ENCODE peak calls at places on chromosomes 12 and 14, in six cellular contexts. One of them, this sample, is unnamed.

GRCh38 chr14:105326891-105327694 is 12.5 kb downstream of the PACS2 start:
- DNase-seq in heart left ventricle: peak
- DNase-seq in astrocyte of the spinal cord: no peak
- DNase-seq in OCI-LY7: no peak
- DNase-seq in A549: no peak
- DNase-seq in K562: no peak
- DNase-seq in this sample: no peak

GRCh38 chr12:3683670-3684069 is 69.2 kb downstream of the CRACR2A start:
- DNase-seq in OCI-LY7: no peak
- DNase-seq in astrocyte of the spinal cord: peak
- DNase-seq in K562: peak
- DNase-seq in A549: no peak
- DNase-seq in heart left ventricle: no peak
- DNase-seq in this sample: no peak

GRCh38 chr14:102525213-102526143 is 15.9 kb upstream of the ANKRD9 start:
- DNase-seq in K562: peak
- DNase-seq in OCI-LY7: peak
- DNase-seq in astrocyte of the spinal cord: peak
- DNase-seq in heart left ventricle: no peak
- DNase-seq in A549: peak
- DNase-seq in this sample: peak

GRCh38 chr14:63956326-63956725 is 103.5 kb downstream of the SYNE2 start:
- DNase-seq in heart left ventricle: no peak
- DNase-seq in K562: no peak
- DNase-seq in OCI-LY7: no peak
- DNase-seq in astrocyte of the spinal cord: no peak
- DNase-seq in A549: no peak
- DNase-seq in this sample: no peak

GRCh38 chr14:54839681-54840080 is 62.9 kb downstream of the GCH1 start:
- DNase-seq in K562: no peak
- DNase-seq in A549: peak
- DNase-seq in OCI-LY7: no peak
- DNase-seq in heart left ventricle: no peak
- DNase-seq in astrocyte of the spinal cord: peak
- DNase-seq in this sample: no peak

GRCh38 chr14:52875707-52876106 is 75.1 kb downstream of the FERMT2 start:
- DNase-seq in OCI-LY7: no peak
- DNase-seq in A549: no peak
- DNase-seq in astrocyte of the spinal cord: no peak
- DNase-seq in heart left ventricle: no peak
- DNase-seq in K562: no peak
- DNase-seq in this sample: no peak

GRCh38 chr14:53265025-53265424 is 111.9 kb upstream of the DDHD1 start:
- DNase-seq in K562: no peak
- DNase-seq in A549: peak
- DNase-seq in OCI-LY7: no peak
- DNase-seq in astrocyte of the spinal cord: no peak
- DNase-seq in heart left ventricle: no peak
- DNase-seq in this sample: no peak

GRCh38 chr12:6451348-6452244 is at the start of gene TAPBPL:
- DNase-seq in astrocyte of the spinal cord: peak
- DNase-seq in OCI-LY7: peak
- DNase-seq in heart left ventricle: peak
- DNase-seq in K562: peak
- DNase-seq in A549: peak
- DNase-seq in this sample: peak

GRCh38 chr12:56385873-56386272 is 23.2 kb upstream of the APOF start:
- DNase-seq in astrocyte of the spinal cord: no peak
- DNase-seq in OCI-LY7: no peak
- DNase-seq in A549: no peak
- DNase-seq in heart left ventricle: no peak
- DNase-seq in K562: peak
- DNase-seq in this sample: no peak

GRCh38 chr12:106369624-106370346 is 12.2 kb downstream of the POLR3B start:
- DNase-seq in astrocyte of the spinal cord: peak
- DNase-seq in K562: no peak
- DNase-seq in A549: peak
- DNase-seq in heart left ventricle: no peak
- DNase-seq in OCI-LY7: no peak
- DNase-seq in this sample: no peak

GRCh38 chr12:66863276-66863675 is 184.4 kb upstream of the GRIP1 start:
- DNase-seq in OCI-LY7: no peak
- DNase-seq in A549: no peak
- DNase-seq in heart left ventricle: no peak
- DNase-seq in astrocyte of the spinal cord: no peak
- DNase-seq in K562: no peak
- DNase-seq in this sample: no peak

GRCh38 chr12:94100254-94100653 is 48.1 kb upstream of the PLXNC1 start:
- DNase-seq in heart left ventricle: no peak
- DNase-seq in A549: peak
- DNase-seq in OCI-LY7: no peak
- DNase-seq in K562: peak
- DNase-seq in astrocyte of the spinal cord: peak
- DNase-seq in this sample: peak

GRCh38 chr12:47855502-47855901 is 35.8 kb upstream of the HDAC7 start:
- DNase-seq in K562: no peak
- DNase-seq in OCI-LY7: no peak
- DNase-seq in heart left ventricle: no peak
- DNase-seq in A549: no peak
- DNase-seq in astrocyte of the spinal cord: no peak
- DNase-seq in this sample: no peak

GRCh38 chr12:3117628-3118027 is 40.4 kb downstream of the TSPAN9 start:
- DNase-seq in heart left ventricle: peak
- DNase-seq in K562: no peak
- DNase-seq in astrocyte of the spinal cord: peak
- DNase-seq in A549: no peak
- DNase-seq in OCI-LY7: no peak
- DNase-seq in this sample: no peak

GRCh38 chr12:106066051-106066705 is 72.6 kb downstream of the NUAK1 start:
- DNase-seq in A549: no peak
- DNase-seq in heart left ventricle: no peak
- DNase-seq in K562: no peak
- DNase-seq in OCI-LY7: no peak
- DNase-seq in astrocyte of the spinal cord: no peak
- DNase-seq in this sample: no peak

GRCh38 chr12:128069359-128069997 is 197.5 kb upstream of the TMEM132C start:
- DNase-seq in heart left ventricle: no peak
- DNase-seq in astrocyte of the spinal cord: peak
- DNase-seq in OCI-LY7: peak
- DNase-seq in K562: peak
- DNase-seq in A549: peak
- DNase-seq in this sample: peak

GRCh38 chr12:40730281-40730680 is 38.0 kb downstream of the CNTN1 start:
- DNase-seq in OCI-LY7: no peak
- DNase-seq in A549: no peak
- DNase-seq in heart left ventricle: no peak
- DNase-seq in K562: no peak
- DNase-seq in astrocyte of the spinal cord: no peak
- DNase-seq in this sample: no peak

GRCh38 chr14:69685716-69686115 is 74.3 kb downstream of the SUSD6 start:
- DNase-seq in A549: no peak
- DNase-seq in astrocyte of the spinal cord: peak
- DNase-seq in heart left ventricle: peak
- DNase-seq in OCI-LY7: no peak
- DNase-seq in K562: no peak
- DNase-seq in this sample: no peak

GRCh38 chr14:97412933-97413574 is 615.9 kb downstream of the VRK1 start:
- DNase-seq in astrocyte of the spinal cord: no peak
- DNase-seq in K562: no peak
- DNase-seq in A549: no peak
- DNase-seq in OCI-LY7: no peak
- DNase-seq in heart left ventricle: no peak
- DNase-seq in this sample: no peak
- H3K4me3 ChIP-seq in astrocyte of the spinal cord: peak
- H3K4me3 ChIP-seq in K562: no peak
- H3K4me3 ChIP-seq in A549: no peak
- H3K4me3 ChIP-seq in OCI-LY7: no peak
- H3K4me3 ChIP-seq in heart left ventricle: peak
- H3K4me3 ChIP-seq in this sample: no peak

GRCh38 chr12:27969901-27970390 is 2.6 kb downstream of the PTHLH start:
- DNase-seq in A549: peak
- DNase-seq in K562: peak
- DNase-seq in OCI-LY7: no peak
- DNase-seq in astrocyte of the spinal cord: peak
- DNase-seq in heart left ventricle: peak
- DNase-seq in this sample: peak

GRCh38 chr12:27970391-27970980 is 2.0 kb downstream of the PTHLH start:
- DNase-seq in astrocyte of the spinal cord: peak
- DNase-seq in K562: no peak
- DNase-seq in OCI-LY7: no peak
- DNase-seq in heart left ventricle: peak
- DNase-seq in A549: peak
- DNase-seq in this sample: no peak

GRCh38 chr12:27970981-27971489 is 1.5 kb downstream of the PTHLH start:
- DNase-seq in astrocyte of the spinal cord: peak
- DNase-seq in A549: no peak
- DNase-seq in K562: no peak
- DNase-seq in OCI-LY7: no peak
- DNase-seq in heart left ventricle: no peak
- DNase-seq in this sample: no peak

GRCh38 chr12:27967551-27968054 is 4.9 kb downstream of the PTHLH start:
- DNase-seq in astrocyte of the spinal cord: no peak
- DNase-seq in heart left ventricle: no peak
- DNase-seq in K562: no peak
- DNase-seq in OCI-LY7: no peak
- DNase-seq in A549: no peak
- DNase-seq in this sample: no peak

GRCh38 chr12:27969011-27969900 is 3.3 kb downstream of the PTHLH start:
- DNase-seq in K562: no peak
- DNase-seq in A549: peak
- DNase-seq in OCI-LY7: no peak
- DNase-seq in astrocyte of the spinal cord: peak
- DNase-seq in heart left ventricle: peak
- DNase-seq in this sample: no peak
- H3K4me3 ChIP-seq in K562: peak
- H3K4me3 ChIP-seq in A549: peak
- H3K4me3 ChIP-seq in OCI-LY7: no peak
- H3K4me3 ChIP-seq in astrocyte of the spinal cord: peak
- H3K4me3 ChIP-seq in heart left ventricle: peak
- H3K4me3 ChIP-seq in this sample: peak

DNA sequence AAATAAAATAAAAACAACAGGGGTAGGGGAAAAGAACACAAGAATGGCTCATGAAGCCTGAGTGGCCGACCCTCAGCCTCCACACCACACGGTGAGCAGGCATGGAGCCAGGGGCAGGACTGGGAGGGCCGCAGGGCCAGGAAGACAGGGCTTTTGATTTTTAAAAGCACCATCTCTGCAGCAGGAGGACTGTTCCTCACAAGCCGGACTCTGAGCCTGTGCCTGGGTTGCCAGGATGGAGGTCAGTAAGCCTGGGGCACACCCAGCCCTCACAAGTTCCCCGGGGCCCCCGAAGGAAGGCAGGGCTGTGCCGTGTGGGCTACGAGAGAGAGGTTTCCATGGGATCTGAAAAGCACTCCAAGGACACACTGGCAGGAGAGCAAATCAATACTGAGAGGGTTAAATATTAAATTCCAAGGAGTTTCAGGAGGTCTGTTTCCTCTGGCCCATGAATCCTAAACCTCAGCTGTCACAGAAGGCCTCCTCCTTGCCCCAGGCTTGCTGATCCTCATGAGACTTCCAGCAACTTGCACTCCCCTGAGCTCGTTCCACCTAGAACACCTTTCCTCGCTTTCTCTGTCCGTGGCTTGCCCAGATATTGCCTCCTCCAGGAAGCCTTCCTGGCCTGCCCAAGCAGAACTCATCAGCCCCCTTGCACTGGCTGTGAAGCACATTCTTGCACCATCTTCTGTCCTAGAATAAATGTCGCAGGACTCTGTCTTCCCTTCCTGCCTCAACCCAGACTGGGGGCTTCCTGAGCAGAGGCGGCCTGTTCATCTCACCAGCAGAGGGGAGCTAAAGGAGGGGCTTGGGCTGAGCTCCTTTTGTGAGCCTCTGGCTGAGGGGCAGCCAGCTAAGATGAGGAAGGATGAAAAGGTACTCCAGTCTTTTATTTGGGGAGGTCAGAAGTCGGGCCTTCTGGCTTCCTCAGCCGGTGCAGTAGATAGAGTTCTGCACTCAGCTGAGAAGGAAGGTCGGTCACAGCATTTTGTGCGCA is 64.6 kb downstream of the CCDC88C start:
- DNase-seq in astrocyte of the spinal cord: no peak
- DNase-seq in heart left ventricle: no peak
- DNase-seq in A549: no peak
- DNase-seq in OCI-LY7: peak
- DNase-seq in K562: no peak
- DNase-seq in this sample: no peak
- H3K4me3 ChIP-seq in astrocyte of the spinal cord: no peak
- H3K4me3 ChIP-seq in heart left ventricle: no peak
- H3K4me3 ChIP-seq in A549: no peak
- H3K4me3 ChIP-seq in OCI-LY7: peak
- H3K4me3 ChIP-seq in K562: no peak
- H3K4me3 ChIP-seq in this sample: no peak

GRCh38 chr14:23035303-23036164 is 834 bp upstream of the PSMB5 start:
- DNase-seq in heart left ventricle: no peak
- DNase-seq in K562: no peak
- DNase-seq in A549: no peak
- DNase-seq in OCI-LY7: no peak
- DNase-seq in astrocyte of the spinal cord: no peak
- DNase-seq in this sample: no peak
- H3K4me3 ChIP-seq in heart left ventricle: peak
- H3K4me3 ChIP-seq in K562: peak
- H3K4me3 ChIP-seq in A549: no peak
- H3K4me3 ChIP-seq in OCI-LY7: peak
- H3K4me3 ChIP-seq in astrocyte of the spinal cord: peak
- H3K4me3 ChIP-seq in this sample: peak

DNA sequence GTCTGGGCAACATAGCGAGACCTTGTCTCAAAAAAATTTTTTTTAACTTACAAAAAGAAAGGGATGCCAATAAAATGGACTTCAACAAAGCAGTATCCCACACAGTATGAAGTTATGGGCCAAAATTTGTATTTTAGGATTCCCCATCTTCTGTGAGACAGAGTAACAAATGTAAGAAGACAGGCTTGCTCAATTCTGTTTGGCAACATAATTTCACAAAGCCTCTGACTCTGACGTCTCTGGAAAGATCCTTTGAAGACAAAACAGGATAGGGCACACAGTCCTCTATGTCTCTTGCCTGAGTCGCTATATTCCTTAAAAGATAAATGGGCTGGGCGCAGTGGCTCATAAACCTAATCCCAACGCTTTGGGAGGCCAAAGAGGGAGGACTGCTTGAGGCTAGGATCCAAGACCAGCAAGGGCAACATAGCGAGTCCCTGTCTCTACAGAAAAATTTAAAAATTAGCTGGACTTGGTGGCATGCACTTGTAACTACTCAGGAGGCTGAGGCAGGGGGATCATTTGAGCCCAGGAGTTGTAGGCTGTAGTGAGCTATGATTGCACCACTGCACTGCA is 1.1 kb upstream of the HOMEZ start:
- DNase-seq in A549: no peak
- DNase-seq in astrocyte of the spinal cord: no peak
- DNase-seq in K562: no peak
- DNase-seq in heart left ventricle: no peak
- DNase-seq in OCI-LY7: no peak
- DNase-seq in this sample: no peak
- H3K4me3 ChIP-seq in A549: peak
- H3K4me3 ChIP-seq in astrocyte of the spinal cord: peak
- H3K4me3 ChIP-seq in K562: peak
- H3K4me3 ChIP-seq in heart left ventricle: peak
- H3K4me3 ChIP-seq in OCI-LY7: peak
- H3K4me3 ChIP-seq in this sample: peak

This sample was measured in Jurkat, Clone E6-1.